ENCODE peak calls at places on chromosome 7, in four cellular contexts. One of them, this sample, is unnamed.

GRCh38 chr7:20858913-20859312 is 72.2 kb upstream of the SP8 start:
- DNase-seq in A549: no peak
- DNase-seq in H1: no peak
- DNase-seq in K562: no peak
- DNase-seq in this sample: no peak

GRCh38 chr7:44224216-44224950 is 23.6 kb downstream of the YKT6 start:
- DNase-seq in A549: no peak
- DNase-seq in H1: no peak
- DNase-seq in K562: no peak
- DNase-seq in this sample: no peak

GRCh38 chr7:128381161-128381821 is 19.8 kb upstream of the PRRT4 start:
- DNase-seq in A549: no peak
- DNase-seq in H1: peak
- DNase-seq in K562: peak
- DNase-seq in this sample: no peak

GRCh38 chr7:36475371-36475770 is 85.7 kb downstream of the ANLN start:
- DNase-seq in A549: peak
- DNase-seq in H1: no peak
- DNase-seq in K562: no peak
- DNase-seq in this sample: no peak

GRCh38 chr7:117021366-117021765 is 68.1 kb downstream of the ST7 start:
- DNase-seq in A549: no peak
- DNase-seq in H1: no peak
- DNase-seq in K562: no peak
- DNase-seq in this sample: no peak

GRCh38 chr7:42250411-42250810 is 13.4 kb upstream of the GLI3 start:
- DNase-seq in A549: no peak
- DNase-seq in H1: no peak
- DNase-seq in K562: no peak
- DNase-seq in this sample: no peak

GRCh38 chr7:22911889-22912288 is 89.2 kb upstream of the TOMM7 start:
- DNase-seq in A549: no peak
- DNase-seq in H1: no peak
- DNase-seq in K562: no peak
- DNase-seq in this sample: no peak

GRCh38 chr7:132155715-132156114 is 420.6 kb downstream of the PLXNA4 start:
- DNase-seq in A549: no peak
- DNase-seq in H1: no peak
- DNase-seq in K562: no peak
- DNase-seq in this sample: no peak

DNA sequence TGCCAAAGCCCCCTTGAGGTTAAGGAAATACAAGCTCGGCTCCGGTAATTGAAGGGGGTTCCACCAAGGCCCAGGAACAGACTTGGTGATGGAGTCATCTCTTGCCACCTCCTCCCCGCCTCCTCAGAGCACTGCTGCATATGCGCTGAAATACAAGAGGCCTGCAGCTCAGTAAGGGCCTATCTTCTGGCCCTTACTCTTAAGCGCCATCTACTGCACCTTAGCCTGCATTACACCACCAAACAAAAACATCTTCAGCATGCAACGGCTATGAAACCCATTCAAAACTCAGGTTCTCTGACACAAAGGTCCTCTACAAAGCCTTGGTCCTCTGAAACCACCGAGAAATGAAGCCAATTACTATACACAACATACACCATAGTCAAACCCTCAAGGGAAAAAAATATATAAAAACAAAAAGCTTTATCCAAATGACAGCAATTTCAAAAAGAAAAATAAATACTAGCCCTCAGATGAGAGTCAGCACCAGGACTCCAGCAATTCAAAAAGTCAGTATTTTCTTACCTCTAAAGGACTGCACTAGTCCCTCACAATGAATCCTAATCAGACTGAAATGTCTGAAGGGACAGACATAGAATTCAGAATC is 176.8 kb upstream of the TBX20 start:
- DNase-seq in A549: peak
- DNase-seq in H1: peak
- DNase-seq in K562: peak
- DNase-seq in this sample: peak
- TF ChIP-seq MAX in A549: no peak
- TF ChIP-seq MAX in H1: peak
- TF ChIP-seq MAX in K562: no peak
- TF ChIP-seq MAX in this sample: no peak

GRCh38 chr7:25982684-25983083 is 169.3 kb upstream of the NFE2L3 start:
- DNase-seq in A549: no peak
- DNase-seq in H1: no peak
- DNase-seq in K562: no peak
- DNase-seq in this sample: no peak
- H3K4me2 ChIP-seq in A549: no peak
- H3K4me2 ChIP-seq in H1: no peak
- H3K4me2 ChIP-seq in K562: no peak
- H3K4me2 ChIP-seq in this sample: no peak

DNA sequence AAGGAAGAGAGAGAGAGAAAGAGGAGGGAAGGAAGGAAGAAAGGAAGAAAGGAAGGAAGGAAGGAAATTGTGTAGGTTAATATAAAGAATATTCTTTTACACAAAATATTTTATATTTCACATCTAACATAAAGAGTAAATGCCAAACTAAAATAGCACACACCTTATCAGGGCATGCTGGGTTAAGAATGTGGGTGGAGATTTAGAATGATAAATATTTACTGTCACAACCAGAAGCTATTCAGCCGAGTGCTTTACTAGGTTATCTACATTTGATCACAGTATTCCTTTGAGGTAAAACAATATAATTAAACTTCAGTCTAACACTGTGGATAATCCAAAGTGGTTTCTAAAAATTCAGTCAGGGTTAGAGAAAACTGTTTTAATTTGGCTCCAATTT is 103.3 kb downstream of the SEMA3A start:
- DNase-seq in A549: peak
- DNase-seq in H1: no peak
- DNase-seq in K562: no peak
- DNase-seq in this sample: no peak
- TF ChIP-seq JUN in A549: no peak
- TF ChIP-seq JUN in H1: no peak
- TF ChIP-seq JUN in K562: no peak
- TF ChIP-seq JUN in this sample: no peak

DNA sequence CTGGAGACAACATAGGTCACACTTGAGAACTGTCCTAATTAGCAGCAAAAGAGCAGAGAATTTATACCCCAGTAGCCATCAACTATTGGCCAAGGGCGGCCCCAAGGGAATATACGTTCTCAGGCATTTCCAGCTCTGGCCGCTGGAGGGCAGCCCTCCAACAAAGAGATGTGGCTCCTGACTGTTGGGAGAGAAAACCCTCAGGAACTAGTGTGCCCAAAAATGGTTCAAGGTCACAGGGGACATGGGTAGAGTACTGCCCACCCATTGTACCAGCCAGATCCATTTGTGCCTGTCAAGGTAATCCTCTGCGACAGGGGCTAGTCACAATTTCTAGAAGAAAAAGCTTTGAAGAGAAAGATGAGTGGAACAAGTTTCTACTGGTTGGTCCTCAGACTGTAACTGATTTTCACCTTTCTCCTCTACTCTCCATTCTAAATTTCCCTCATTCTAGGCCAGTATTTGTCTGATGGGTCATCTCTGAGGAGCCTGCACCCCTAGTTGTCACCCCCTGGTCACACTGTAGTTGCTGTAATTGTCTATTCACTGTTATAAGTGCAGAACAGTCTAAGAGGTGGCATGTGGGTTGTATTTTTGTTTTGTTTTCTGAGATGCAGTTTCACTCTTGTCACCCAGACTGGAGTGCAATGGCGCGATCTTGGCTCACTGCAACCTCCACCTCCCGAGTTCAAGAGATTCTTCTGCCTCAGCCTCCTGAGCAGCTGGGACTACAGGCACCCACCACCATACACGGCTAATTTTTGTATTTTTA is 14.7 kb upstream of the C7orf33 start:
- DNase-seq in A549: peak
- DNase-seq in H1: peak
- DNase-seq in K562: peak
- DNase-seq in this sample: peak
- TF ChIP-seq MAX in A549: no peak
- TF ChIP-seq MAX in H1: no peak
- TF ChIP-seq MAX in K562: no peak
- TF ChIP-seq MAX in this sample: no peak

GRCh38 chr7:46660402-46660801 is 739.3 kb upstream of the IGFBP3 start:
- DNase-seq in A549: peak
- DNase-seq in H1: no peak
- DNase-seq in K562: no peak
- DNase-seq in this sample: no peak
- H3K4me2 ChIP-seq in A549: no peak
- H3K4me2 ChIP-seq in H1: no peak
- H3K4me2 ChIP-seq in K562: no peak
- H3K4me2 ChIP-seq in this sample: no peak

DNA sequence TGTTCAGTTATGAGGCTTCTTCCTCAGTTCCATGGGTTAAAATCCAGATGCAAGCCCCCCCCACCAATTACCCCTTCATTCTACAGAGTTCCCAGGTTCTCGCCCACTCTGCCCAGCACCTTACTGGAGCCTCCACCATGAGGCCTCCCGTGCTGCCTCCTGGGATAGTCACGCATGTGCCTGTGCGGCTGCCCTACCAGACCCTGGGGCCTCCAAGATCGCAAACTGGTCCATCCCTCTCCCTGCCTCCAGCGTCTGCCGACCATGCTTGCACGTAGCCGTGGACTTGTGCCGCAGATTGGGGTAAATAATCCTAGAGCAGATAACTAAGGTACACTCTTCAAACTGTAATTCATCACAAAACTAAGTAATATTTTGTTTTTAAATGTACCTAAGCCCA is 611.2 kb downstream of the PTPRN2 start:
- DNase-seq in A549: no peak
- DNase-seq in H1: no peak
- DNase-seq in K562: no peak
- DNase-seq in this sample: no peak
- TF ChIP-seq JUN in A549: no peak
- TF ChIP-seq JUN in H1: no peak
- TF ChIP-seq JUN in K562: no peak
- TF ChIP-seq JUN in this sample: no peak

DNA sequence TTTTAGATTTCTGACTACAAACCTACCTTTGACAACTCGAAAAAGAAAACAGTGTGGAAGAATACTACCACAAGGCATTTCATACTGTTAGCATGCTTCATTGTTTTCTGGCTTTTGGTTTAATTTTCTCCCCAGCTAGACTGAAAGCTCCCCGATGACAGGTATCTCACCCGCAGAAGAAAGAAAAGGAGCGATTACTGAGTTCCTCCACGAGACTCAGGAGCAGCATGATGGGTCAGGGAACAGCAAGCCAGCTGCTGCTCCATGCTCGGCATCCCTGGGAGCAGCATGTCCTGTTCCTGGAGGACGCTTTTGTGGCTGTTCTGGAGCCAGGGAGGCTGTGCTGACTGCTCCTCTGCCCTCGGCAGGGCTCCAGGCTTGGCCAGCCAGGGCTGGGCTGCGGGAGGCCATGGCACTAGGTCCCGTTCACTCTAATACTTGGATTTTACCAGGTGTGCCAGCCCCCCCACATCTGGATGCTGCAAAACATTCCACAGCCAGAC is 133.4 kb downstream of the PRKAG2 start:
- DNase-seq in A549: no peak
- DNase-seq in H1: no peak
- DNase-seq in K562: no peak
- DNase-seq in this sample: peak
- TF ChIP-seq MAX in A549: no peak
- TF ChIP-seq MAX in H1: no peak
- TF ChIP-seq MAX in K562: no peak
- TF ChIP-seq MAX in this sample: no peak